ENCODE peak calls at places on chromosomes 2 and 18, in eight cellular contexts. A is stromal cell of bone marrow; K is DMS153; E is HEK293T; I is activated CD4-positive, CD25-positive, alpha-beta regulatory T cell; X is BE2C; U is central memory CD4-positive, alpha-beta T cell; N is T-helper 1 cell. O is an unnamed sample.
A peak's percentile ranks its signal among the peaks of the same experiment; 100 is the strongest.

GRCh38 chr2:236568068-236568921 is 1.3 kb upstream of the ACKR3 start:
- DNase-seq in U (peak; percentile 28), E (no peak), A (no peak), X (no peak), I (no peak), N (no peak), K (no peak), O (no peak)

GRCh38 chr2:228646061-228646460 is 464.6 kb upstream of the SPHKAP start:
- DNase-seq in A (no peak), I (no peak), U (no peak), N (no peak), K (no peak), E (no peak), X (no peak), O (peak; percentile 23)

GRCh38 chr18:49520661-49521145 is 33.7 kb upstream of the C18orf32 start:
- DNase-seq in E (no peak), X (no peak), U (no peak), K (no peak), N (no peak), I (no peak), A (no peak), O (peak; percentile 0)

GRCh38 chr2:82994186-82994585 is 1464.9 kb downstream of the SUCLG1 start:
- DNase-seq in E (no peak), K (no peak), I (no peak), U (no peak), N (no peak), X (no peak), A (no peak), O (no peak)

GRCh38 chr2:30911327-30911726 is 104.1 kb upstream of the CAPN13 start:
- DNase-seq in U (no peak), K (no peak), I (no peak), X (no peak), E (no peak), A (no peak), N (no peak), O (no peak)

GRCh38 chr18:9069482-9070059 is 32.9 kb upstream of the NDUFV2 start:
- DNase-seq in A (no peak), E (no peak), I (no peak), U (no peak), K (no peak), X (no peak), N (no peak), O (no peak)

GRCh38 chr18:76923485-76924085 is 101.2 kb downstream of the ZNF236 start:
- DNase-seq in I (no peak), A (no peak), K (no peak), N (no peak), X (peak; percentile 45), U (no peak), E (peak; percentile 25), O (no peak)

GRCh38 chr2:173058097-173058496 is 17.5 kb upstream of the MAP3K20 start:
- DNase-seq in A (no peak), E (no peak), N (no peak), U (no peak), K (no peak), X (no peak), I (no peak), O (peak; percentile 73)

GRCh38 chr2:24214880-24215279 is 40.0 kb downstream of the FAM228A start:
- DNase-seq in I (no peak), K (no peak), N (no peak), U (no peak), A (no peak), E (no peak), X (no peak), O (no peak)

GRCh38 chr18:62723666-62724281 is 8.4 kb downstream of the PHLPP1 start:
- DNase-seq in U (no peak), E (no peak), N (no peak), A (no peak), I (no peak), K (no peak), X (no peak), O (no peak)

GRCh38 chr2:207184348-207184747 is 18.6 kb upstream of the KLF7 start:
- DNase-seq in K (no peak), U (no peak), X (no peak), N (no peak), A (peak; percentile 65), E (no peak), I (no peak), O (no peak)

GRCh38 chr2:26988165-26988879 is 17.9 kb downstream of the MAPRE3 start:
- DNase-seq in A (peak; percentile 67), X (no peak), N (no peak), I (no peak), E (no peak), U (no peak), K (no peak), O (peak; percentile 32)

GRCh38 chr2:171922230-171923022 is at the start of gene HAT1:
- DNase-seq in X (peak; percentile 91), U (peak; percentile 96), A (peak; percentile 95), E (peak; percentile 95), K (peak; percentile 96), N (peak; percentile 95), I (peak; percentile 95), O (peak; percentile 97)

GRCh38 chr18:70258243-70258642 is 30.6 kb upstream of the SOCS6 start:
- DNase-seq in U (no peak), I (no peak), E (no peak), X (no peak), K (no peak), A (no peak), N (no peak), O (no peak)

GRCh38 chr2:136116111-136116812 is 1.7 kb downstream of the CXCR4 start:
- DNase-seq in K (no peak), E (peak; percentile 19), A (no peak), I (peak; percentile 73), U (peak; percentile 83), N (peak; percentile 74), X (no peak), O (no peak)

GRCh38 chr2:44682459-44682858 is 259.0 kb upstream of the SIX3 start:
- DNase-seq in I (no peak), A (no peak), U (no peak), N (no peak), X (no peak), E (no peak), K (no peak), O (no peak)

GRCh38 chr2:223590964-223591363 is 11.2 kb downstream of the SCG2 start:
- DNase-seq in U (no peak), E (no peak), I (no peak), X (no peak), A (peak; percentile 41), N (no peak), K (peak; percentile 61), O (no peak)

GRCh38 chr2:236939751-236940229 is 145.9 kb upstream of the COPS8 start:
- DNase-seq in K (peak; percentile 85), A (no peak), X (peak; percentile 57), E (no peak), U (no peak), N (no peak), I (no peak), O (no peak)

GRCh38 chr18:26532367-26533340 is 15.7 kb downstream of the KCTD1 start:
- DNase-seq in A (no peak), U (no peak), K (no peak), E (no peak), X (no peak), I (no peak), N (no peak), O (no peak)

GRCh38 chr2:144659731-144660275 is 139.9 kb upstream of the ZEB2 start:
- DNase-seq in U (peak; percentile 17), I (no peak), E (no peak), N (peak; percentile 20), A (peak; percentile 89), K (no peak), X (no peak), O (peak; percentile 72)

GRCh38 chr2:76083248-76083647 is 372.5 kb upstream of the GCFC2 start:
- DNase-seq in U (no peak), E (no peak), N (no peak), K (no peak), I (no peak), X (no peak), A (no peak), O (no peak)

GRCh38 chr2:241795021-241795999 is 13.7 kb upstream of the NEU4 start:
- DNase-seq in N (no peak), I (no peak), X (peak; percentile 5), E (no peak), U (no peak), A (no peak), K (no peak), O (no peak)

GRCh38 chr2:158211516-158211915 is 109.8 kb downstream of the UPP2 start:
- DNase-seq in I (no peak), U (no peak), K (no peak), A (peak; percentile 24), E (no peak), X (no peak), N (no peak), O (no peak)

GRCh38 chr2:33522571-33522970 is 46.1 kb downstream of the RASGRP3 start:
- DNase-seq in X (no peak), K (no peak), E (no peak), U (no peak), N (no peak), I (no peak), A (no peak), O (no peak)

GRCh38 chr2:154240316-154240715 is 368.6 kb downstream of the GALNT13 start:
- DNase-seq in K (no peak), I (no peak), A (no peak), E (no peak), N (no peak), U (no peak), X (no peak), O (no peak)

GRCh38 chr18:3455938-3456685 is 6.1 kb downstream of the TGIF1 start:
- DNase-seq in N (no peak), E (no peak), X (no peak), K (no peak), U (no peak), I (no peak), A (no peak), O (peak; percentile 31)

GRCh38 chr2:71243548-71244301 is 16.8 kb upstream of the PAIP2B start:
- DNase-seq in X (no peak), I (no peak), U (no peak), A (no peak), E (no peak), K (no peak), N (no peak), O (no peak)

GRCh38 chr2:170943596-170943995 is 14.5 kb downstream of the GORASP2 start:
- DNase-seq in E (no peak), A (no peak), I (no peak), X (no peak), U (no peak), N (no peak), K (no peak), O (no peak)

GRCh38 chr2:12424219-12424618 is 292.5 kb upstream of the TRIB2 start:
- DNase-seq in I (no peak), E (no peak), K (no peak), X (no peak), A (no peak), U (no peak), N (no peak), O (no peak)

GRCh38 chr2:212997526-212998020 is 153.8 kb downstream of the IKZF2 start:
- DNase-seq in E (no peak), K (no peak), U (no peak), A (no peak), X (no peak), N (no peak), I (no peak), O (no peak)

GRCh38 chr18:44741551-44741950 is 60.9 kb downstream of the SETBP1 start:
- DNase-seq in I (no peak), N (no peak), K (no peak), X (no peak), E (no peak), A (no peak), U (no peak), O (no peak)

GRCh38 chr2:160227252-160227651 is 27.2 kb upstream of the ITGB6 start:
- DNase-seq in N (no peak), A (peak; percentile 65), U (no peak), X (peak; percentile 26), E (no peak), I (no peak), K (no peak), O (no peak)

GRCh38 chr2:30223413-30223874 is 7.9 kb upstream of the LBH start:
- DNase-seq in K (no peak), U (peak; percentile 43), N (no peak), X (no peak), E (no peak), A (no peak), I (no peak), O (no peak)

GRCh38 chr18:50870138-50870845 is 8.6 kb upstream of the ME2 start:
- DNase-seq in N (no peak), K (no peak), X (no peak), E (no peak), A (peak; percentile 18), I (no peak), U (no peak), O (no peak)

O was measured in GM04504.